ENCODE peak calls at places on chromosomes 3 and 15, in nine cellular contexts. One of them, this sample, is unnamed.

GRCh38 chr15:37981781-37982180 is 47.3 kb downstream of the TMCO5A start:
- DNase-seq in anterior cingulate cortex: no peak
- DNase-seq in thyroid gland: no peak
- DNase-seq in HCEC 1CT: peak
- DNase-seq in AML-193: no peak
- DNase-seq in effector memory CD8-positive, alpha-beta T cell: no peak
- DNase-seq in sciatic nerve: no peak
- DNase-seq in T-cell: no peak
- DNase-seq in KBM-7: peak
- DNase-seq in this sample: peak

GRCh38 chr15:39804026-39804425 is 21.4 kb upstream of the FSIP1 start:
- DNase-seq in anterior cingulate cortex: no peak
- DNase-seq in thyroid gland: no peak
- DNase-seq in HCEC 1CT: peak
- DNase-seq in AML-193: no peak
- DNase-seq in effector memory CD8-positive, alpha-beta T cell: no peak
- DNase-seq in sciatic nerve: no peak
- DNase-seq in T-cell: no peak
- DNase-seq in KBM-7: no peak
- DNase-seq in this sample: no peak

GRCh38 chr15:62444104-62445027 is 279.3 kb upstream of the C2CD4B start:
- DNase-seq in anterior cingulate cortex: no peak
- DNase-seq in thyroid gland: no peak
- DNase-seq in HCEC 1CT: peak
- DNase-seq in AML-193: no peak
- DNase-seq in effector memory CD8-positive, alpha-beta T cell: no peak
- DNase-seq in sciatic nerve: no peak
- DNase-seq in T-cell: no peak
- DNase-seq in KBM-7: no peak
- DNase-seq in this sample: no peak

GRCh38 chr15:78212546-78213424 is 21.6 kb downstream of the ACSBG1 start:
- DNase-seq in anterior cingulate cortex: no peak
- DNase-seq in thyroid gland: no peak
- DNase-seq in HCEC 1CT: peak
- DNase-seq in AML-193: no peak
- DNase-seq in effector memory CD8-positive, alpha-beta T cell: no peak
- DNase-seq in sciatic nerve: peak
- DNase-seq in T-cell: no peak
- DNase-seq in KBM-7: peak
- DNase-seq in this sample: no peak

GRCh38 chr3:11154036-11154952 is at the start of gene HRH1:
- DNase-seq in anterior cingulate cortex: no peak
- DNase-seq in thyroid gland: peak
- DNase-seq in HCEC 1CT: peak
- DNase-seq in AML-193: no peak
- DNase-seq in effector memory CD8-positive, alpha-beta T cell: no peak
- DNase-seq in sciatic nerve: no peak
- DNase-seq in T-cell: no peak
- DNase-seq in KBM-7: no peak
- DNase-seq in this sample: no peak

GRCh38 chr15:55916666-55917409 is 76.6 kb downstream of the NEDD4 start:
- DNase-seq in anterior cingulate cortex: no peak
- DNase-seq in thyroid gland: peak
- DNase-seq in HCEC 1CT: peak
- DNase-seq in AML-193: no peak
- DNase-seq in effector memory CD8-positive, alpha-beta T cell: no peak
- DNase-seq in sciatic nerve: no peak
- DNase-seq in T-cell: no peak
- DNase-seq in KBM-7: no peak
- DNase-seq in this sample: no peak

GRCh38 chr15:68389936-68390790 is 41.8 kb downstream of the ITGA11 start:
- DNase-seq in anterior cingulate cortex: no peak
- DNase-seq in thyroid gland: no peak
- DNase-seq in HCEC 1CT: peak
- DNase-seq in AML-193: peak
- DNase-seq in effector memory CD8-positive, alpha-beta T cell: no peak
- DNase-seq in sciatic nerve: peak
- DNase-seq in T-cell: no peak
- DNase-seq in KBM-7: peak
- DNase-seq in this sample: no peak

GRCh38 chr15:40796508-40796907 is 10.4 kb upstream of the ZFYVE19 start:
- DNase-seq in anterior cingulate cortex: no peak
- DNase-seq in thyroid gland: no peak
- DNase-seq in HCEC 1CT: no peak
- DNase-seq in AML-193: peak
- DNase-seq in effector memory CD8-positive, alpha-beta T cell: no peak
- DNase-seq in sciatic nerve: no peak
- DNase-seq in T-cell: no peak
- DNase-seq in KBM-7: no peak
- DNase-seq in this sample: no peak

GRCh38 chr15:24684313-24684712 is 8.7 kb downstream of the NPAP1 start:
- DNase-seq in anterior cingulate cortex: no peak
- DNase-seq in thyroid gland: no peak
- DNase-seq in HCEC 1CT: no peak
- DNase-seq in AML-193: no peak
- DNase-seq in effector memory CD8-positive, alpha-beta T cell: no peak
- DNase-seq in sciatic nerve: no peak
- DNase-seq in T-cell: no peak
- DNase-seq in KBM-7: no peak
- DNase-seq in this sample: no peak

GRCh38 chr15:55654541-55654940 is 66.4 kb upstream of the PYGO1 start:
- DNase-seq in anterior cingulate cortex: no peak
- DNase-seq in thyroid gland: no peak
- DNase-seq in HCEC 1CT: no peak
- DNase-seq in AML-193: no peak
- DNase-seq in effector memory CD8-positive, alpha-beta T cell: no peak
- DNase-seq in sciatic nerve: no peak
- DNase-seq in T-cell: no peak
- DNase-seq in KBM-7: no peak
- DNase-seq in this sample: no peak

GRCh38 chr15:73560501-73561117 is 72.6 kb downstream of the NPTN start:
- DNase-seq in anterior cingulate cortex: no peak
- DNase-seq in thyroid gland: no peak
- DNase-seq in HCEC 1CT: peak
- DNase-seq in AML-193: peak
- DNase-seq in effector memory CD8-positive, alpha-beta T cell: peak
- DNase-seq in sciatic nerve: no peak
- DNase-seq in T-cell: no peak
- DNase-seq in KBM-7: peak
- DNase-seq in this sample: peak

GRCh38 chr3:11060500-11061251 is 68.1 kb downstream of the SLC6A1 start:
- DNase-seq in anterior cingulate cortex: peak
- DNase-seq in thyroid gland: peak
- DNase-seq in HCEC 1CT: peak
- DNase-seq in AML-193: peak
- DNase-seq in effector memory CD8-positive, alpha-beta T cell: peak
- DNase-seq in sciatic nerve: peak
- DNase-seq in T-cell: peak
- DNase-seq in KBM-7: peak
- DNase-seq in this sample: peak

GRCh38 chr3:99753268-99753975 is 64.2 kb upstream of the CMSS1 start:
- DNase-seq in anterior cingulate cortex: no peak
- DNase-seq in thyroid gland: peak
- DNase-seq in HCEC 1CT: peak
- DNase-seq in AML-193: peak
- DNase-seq in effector memory CD8-positive, alpha-beta T cell: no peak
- DNase-seq in sciatic nerve: no peak
- DNase-seq in T-cell: peak
- DNase-seq in KBM-7: peak
- DNase-seq in this sample: peak

GRCh38 chr3:159130108-159130507 is 328.3 kb downstream of the MFSD1 start:
- DNase-seq in anterior cingulate cortex: no peak
- DNase-seq in thyroid gland: no peak
- DNase-seq in HCEC 1CT: peak
- DNase-seq in AML-193: no peak
- DNase-seq in effector memory CD8-positive, alpha-beta T cell: no peak
- DNase-seq in sciatic nerve: no peak
- DNase-seq in T-cell: no peak
- DNase-seq in KBM-7: no peak
- DNase-seq in this sample: peak

GRCh38 chr3:67176396-67176795 is 178.3 kb downstream of the KBTBD8 start:
- DNase-seq in anterior cingulate cortex: no peak
- DNase-seq in thyroid gland: no peak
- DNase-seq in HCEC 1CT: no peak
- DNase-seq in AML-193: no peak
- DNase-seq in effector memory CD8-positive, alpha-beta T cell: no peak
- DNase-seq in sciatic nerve: no peak
- DNase-seq in T-cell: no peak
- DNase-seq in KBM-7: no peak
- DNase-seq in this sample: no peak

GRCh38 chr3:182972387-182972786 is 8.0 kb downstream of the DCUN1D1 start:
- DNase-seq in anterior cingulate cortex: no peak
- DNase-seq in thyroid gland: no peak
- DNase-seq in HCEC 1CT: no peak
- DNase-seq in AML-193: no peak
- DNase-seq in effector memory CD8-positive, alpha-beta T cell: no peak
- DNase-seq in sciatic nerve: no peak
- DNase-seq in T-cell: no peak
- DNase-seq in KBM-7: no peak
- DNase-seq in this sample: no peak

GRCh38 chr3:9395570-9396300 is 1.7 kb upstream of the SETD5 start:
- DNase-seq in anterior cingulate cortex: no peak
- DNase-seq in thyroid gland: no peak
- DNase-seq in HCEC 1CT: no peak
- DNase-seq in AML-193: no peak
- DNase-seq in effector memory CD8-positive, alpha-beta T cell: peak
- DNase-seq in sciatic nerve: no peak
- DNase-seq in T-cell: no peak
- DNase-seq in KBM-7: no peak
- DNase-seq in this sample: no peak

GRCh38 chr15:60774829-60775228 is 295.9 kb upstream of the ICE2 start:
- DNase-seq in anterior cingulate cortex: no peak
- DNase-seq in thyroid gland: no peak
- DNase-seq in HCEC 1CT: peak
- DNase-seq in AML-193: no peak
- DNase-seq in effector memory CD8-positive, alpha-beta T cell: no peak
- DNase-seq in sciatic nerve: no peak
- DNase-seq in T-cell: no peak
- DNase-seq in KBM-7: no peak
- DNase-seq in this sample: no peak

GRCh38 chr15:74983725-74984231 is 11.6 kb upstream of the SCAMP5 start:
- DNase-seq in anterior cingulate cortex: no peak
- DNase-seq in thyroid gland: no peak
- DNase-seq in HCEC 1CT: peak
- DNase-seq in AML-193: no peak
- DNase-seq in effector memory CD8-positive, alpha-beta T cell: no peak
- DNase-seq in sciatic nerve: no peak
- DNase-seq in T-cell: no peak
- DNase-seq in KBM-7: no peak
- DNase-seq in this sample: no peak

GRCh38 chr15:84826369-84826823 is 9.2 kb downstream of the ALPK3 start:
- DNase-seq in anterior cingulate cortex: no peak
- DNase-seq in thyroid gland: peak
- DNase-seq in HCEC 1CT: peak
- DNase-seq in AML-193: no peak
- DNase-seq in effector memory CD8-positive, alpha-beta T cell: no peak
- DNase-seq in sciatic nerve: no peak
- DNase-seq in T-cell: no peak
- DNase-seq in KBM-7: peak
- DNase-seq in this sample: peak

GRCh38 chr15:67175643-67176071 is 78.8 kb downstream of the AAGAB start:
- DNase-seq in anterior cingulate cortex: no peak
- DNase-seq in thyroid gland: peak
- DNase-seq in HCEC 1CT: peak
- DNase-seq in AML-193: peak
- DNase-seq in effector memory CD8-positive, alpha-beta T cell: no peak
- DNase-seq in sciatic nerve: peak
- DNase-seq in T-cell: peak
- DNase-seq in KBM-7: peak
- DNase-seq in this sample: no peak

GRCh38 chr3:160141485-160142185 is 83.6 kb upstream of the C3orf80 start:
- DNase-seq in anterior cingulate cortex: no peak
- DNase-seq in thyroid gland: no peak
- DNase-seq in HCEC 1CT: no peak
- DNase-seq in AML-193: no peak
- DNase-seq in effector memory CD8-positive, alpha-beta T cell: no peak
- DNase-seq in sciatic nerve: no peak
- DNase-seq in T-cell: no peak
- DNase-seq in KBM-7: no peak
- DNase-seq in this sample: no peak

GRCh38 chr3:156142649-156143048 is 22.3 kb downstream of the KCNAB1 start:
- DNase-seq in anterior cingulate cortex: no peak
- DNase-seq in thyroid gland: no peak
- DNase-seq in HCEC 1CT: peak
- DNase-seq in AML-193: no peak
- DNase-seq in effector memory CD8-positive, alpha-beta T cell: no peak
- DNase-seq in sciatic nerve: no peak
- DNase-seq in T-cell: no peak
- DNase-seq in KBM-7: no peak
- DNase-seq in this sample: no peak

GRCh38 chr15:89587955-89588354 is 12.7 kb downstream of the TICRR start:
- DNase-seq in anterior cingulate cortex: no peak
- DNase-seq in thyroid gland: no peak
- DNase-seq in HCEC 1CT: peak
- DNase-seq in AML-193: no peak
- DNase-seq in effector memory CD8-positive, alpha-beta T cell: no peak
- DNase-seq in sciatic nerve: no peak
- DNase-seq in T-cell: no peak
- DNase-seq in KBM-7: no peak
- DNase-seq in this sample: no peak

GRCh38 chr3:61594144-61594977 is 33.0 kb downstream of the PTPRG start:
- DNase-seq in anterior cingulate cortex: no peak
- DNase-seq in thyroid gland: no peak
- DNase-seq in HCEC 1CT: no peak
- DNase-seq in AML-193: no peak
- DNase-seq in effector memory CD8-positive, alpha-beta T cell: no peak
- DNase-seq in sciatic nerve: no peak
- DNase-seq in T-cell: no peak
- DNase-seq in KBM-7: no peak
- DNase-seq in this sample: no peak

This sample was measured in NAMALWA.